ENCODE peak calls at places on chromosomes 5 and 9, in five cellular contexts. O is effector memory CD4-positive, alpha-beta T cell; Z is tibial nerve; T is left ventricle myocardium inferior; E is ovary. S is an unnamed sample. For H3K4me1, the result is how much of the 10 kb centered on the place peaks cover.

GRCh38 chr9:119533509-119533908 is 164.3 kb upstream of the BRINP1 start:
- DNase-seq in O (no peak), Z (no peak), T (no peak), E (no peak), S (no peak)

GRCh38 chr5:35319231-35320002 is 89.1 kb upstream of the PRLR start:
- DNase-seq in O (no peak), Z (peak), T (peak), E (no peak), S (no peak)

GRCh38 chr9:137700911-137701310 is 82.1 kb downstream of the EHMT1 start:
- DNase-seq in O (no peak), Z (no peak), T (no peak), E (no peak), S (no peak)

GRCh38 chr9:16442622-16443021 is 427.8 kb downstream of the BNC2 start:
- DNase-seq in O (no peak), Z (peak), T (no peak), E (peak), S (no peak)

GRCh38 chr9:125467341-125467740 is 205.7 kb downstream of the GAPVD1 start:
- DNase-seq in O (no peak), Z (no peak), T (no peak), E (no peak), S (no peak)

GRCh38 chr5:6772886-6773285 is 59.7 kb downstream of the TENT4A start:
- DNase-seq in O (no peak), Z (no peak), T (no peak), E (no peak), S (no peak)

GRCh38 chr5:6713274-6714181 is at the start of gene TENT4A:
- DNase-seq in O (no peak), Z (no peak), T (peak), E (peak), S (no peak)

GRCh38 chr9:130378875-130379648 is 65.7 kb upstream of the ASS1 start:
- DNase-seq in O (no peak), Z (no peak), T (no peak), E (no peak), S (no peak)

GRCh38 chr9:116774421-116774820 is 87.3 kb downstream of the TRIM32 start:
- DNase-seq in O (no peak), Z (no peak), T (no peak), E (no peak), S (no peak)

GRCh38 chr9:37370968-37371563 is 51.4 kb upstream of the GRHPR start:
- DNase-seq in O (no peak), Z (no peak), T (no peak), E (no peak), S (no peak)

GRCh38 chr5:36569456-36569855 is 37.0 kb upstream of the SLC1A3 start:
- DNase-seq in O (no peak), Z (peak), T (peak), E (peak), S (no peak)

GRCh38 chr5:14243768-14244167 is 100.6 kb downstream of the TRIO start:
- DNase-seq in O (no peak), Z (no peak), T (no peak), E (no peak), S (no peak)

GRCh38 chr5:97967292-97967691 is 784.2 kb upstream of the RIOK2 start:
- DNase-seq in O (no peak), Z (no peak), T (no peak), E (no peak), S (no peak)

GRCh38 chr5:173282916-173283315 is 45.3 kb downstream of the STC2 start:
- DNase-seq in O (no peak), Z (no peak), T (no peak), E (no peak), S (no peak)

GRCh38 chr9:4375424-4376195 is 75.7 kb upstream of the GLIS3 start:
- DNase-seq in O (no peak), Z (no peak), T (no peak), E (no peak), S (no peak)

GRCh38 chr9:81264516-81264915 is 424.8 kb downstream of the TLE1 start:
- DNase-seq in O (no peak), Z (no peak), T (no peak), E (no peak), S (no peak)

GRCh38 chr9:108180511-108180910 is 675.3 kb downstream of the ACTL7B start:
- DNase-seq in O (no peak), Z (no peak), T (no peak), E (no peak), S (no peak)

DNA sequence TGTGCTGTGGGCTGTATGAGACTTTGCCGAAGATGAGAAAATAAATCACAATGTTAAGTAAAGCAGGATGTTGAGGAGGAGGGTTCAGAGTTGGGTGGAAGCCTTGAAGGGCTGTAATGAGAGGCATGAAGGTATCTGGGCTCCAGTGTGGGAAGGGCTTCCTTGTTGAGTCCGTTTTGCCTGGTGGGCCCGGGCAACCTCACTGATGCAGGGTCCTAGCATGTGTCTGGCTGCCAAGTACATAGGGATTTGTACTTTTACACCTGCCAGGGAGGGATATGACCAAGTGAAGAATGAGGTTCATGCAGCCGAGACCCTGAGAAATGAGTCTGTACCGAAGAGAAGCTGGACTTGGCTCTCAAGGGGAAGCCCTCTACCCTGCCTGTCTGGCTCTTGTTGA is 58.8 kb upstream of the DPYSL3 start:
- DNase-seq in O (no peak), Z (no peak), T (no peak), E (no peak), S (no peak)
- H3K4me3 ChIP-seq in O (no peak), Z (no peak), T (no peak), E (no peak), S (no peak)

GRCh38 chr5:61409568-61409967 is 77.5 kb downstream of the ZSWIM6 start:
- DNase-seq in O (no peak), Z (no peak), T (no peak), E (no peak), S (no peak)

GRCh38 chr5:61407706-61408105 is 75.6 kb downstream of the ZSWIM6 start:
- DNase-seq in O (no peak), Z (no peak), T (no peak), E (no peak), S (no peak)

GRCh38 chr5:61402970-61403369 is 70.9 kb downstream of the ZSWIM6 start:
- DNase-seq in O (no peak), Z (no peak), T (no peak), E (no peak), S (no peak)

GRCh38 chr5:61412344-61412743 is 80.3 kb downstream of the ZSWIM6 start:
- DNase-seq in O (no peak), Z (no peak), T (no peak), E (no peak), S (no peak)

DNA sequence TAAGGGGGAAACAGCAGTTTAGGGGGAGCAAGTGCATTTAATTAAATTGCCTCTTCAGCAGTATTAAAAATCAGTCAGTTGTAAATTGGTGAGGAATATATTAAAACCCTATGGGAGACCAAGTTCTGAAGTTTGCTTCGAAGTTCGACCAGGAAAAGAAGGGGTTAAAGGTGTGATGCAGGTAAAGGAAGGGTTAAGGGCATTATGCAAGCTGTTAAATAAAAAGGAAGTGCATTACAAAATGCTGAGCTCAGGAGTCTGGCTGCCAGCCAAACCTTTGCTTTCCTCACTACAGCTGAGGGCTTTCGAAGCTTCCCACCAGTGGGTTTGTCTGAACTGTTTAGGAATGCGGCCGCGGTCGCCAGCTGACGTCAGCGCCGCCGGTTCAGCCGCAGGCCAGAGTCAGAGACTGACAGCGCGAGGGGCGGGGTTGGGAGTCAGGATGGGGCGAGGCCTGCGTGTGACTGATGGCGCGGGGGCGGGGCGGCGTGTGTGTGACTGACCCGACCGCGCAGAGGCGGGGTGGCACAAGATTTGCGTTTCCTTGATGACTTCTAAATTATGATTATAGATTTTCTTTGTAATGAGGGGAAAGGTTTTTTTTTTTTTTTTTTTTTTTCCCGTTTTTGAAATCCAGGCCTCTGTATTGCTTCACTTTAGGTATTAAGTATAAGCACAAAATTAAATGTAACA is 76.6 kb downstream of the ZSWIM6 start:
- DNase-seq in O (peak), Z (peak), T (peak), E (peak), S (peak)
- H3K4me1 ChIP-seq in O (under half), Z (half or more), T (under half), E (under half), S (under half)

DNA sequence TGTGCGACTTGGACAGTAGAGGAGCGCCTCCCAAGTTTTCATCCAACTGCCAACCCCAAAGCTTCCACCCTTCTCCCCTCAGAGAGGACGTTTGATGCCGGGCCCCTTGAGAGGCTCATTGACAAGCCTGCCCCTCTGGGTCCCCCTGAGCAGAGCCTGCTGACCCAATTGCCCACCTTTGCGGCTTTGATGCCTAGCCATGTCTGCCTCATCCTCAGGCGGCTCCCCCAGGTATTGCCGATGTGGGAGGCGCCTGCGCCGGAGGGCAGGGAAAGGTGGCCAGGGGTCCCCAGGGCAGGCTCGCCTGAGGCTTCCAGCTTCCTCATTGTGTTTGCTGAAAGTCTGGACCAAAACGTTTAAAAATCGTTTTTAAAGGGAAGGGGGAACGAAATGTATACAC is 1.4 kb downstream of the ODF2 start:
- DNase-seq in O (no peak), Z (no peak), T (no peak), E (no peak), S (no peak)
- H3K27ac ChIP-seq in O (peak), Z (peak), T (peak), E (no peak), S (peak)

GRCh38 chr9:109972026-109973005 is 192.3 kb downstream of the PALM2AKAP2 start:
- DNase-seq in O (no peak), Z (no peak), T (no peak), E (no peak), S (no peak)
- H3K4me3 ChIP-seq in O (no peak), Z (no peak), T (no peak), E (no peak), S (no peak)

GRCh38 chr5:79229357-79230174 is 6.4 kb upstream of the JMY start:
- DNase-seq in O (peak), Z (no peak), T (no peak), E (no peak), S (no peak)

GRCh38 chr5:79225026-79225425 is 10.9 kb upstream of the JMY start:
- DNase-seq in O (no peak), Z (no peak), T (no peak), E (no peak), S (no peak)

GRCh38 chr5:79224275-79224984 is 11.5 kb upstream of the JMY start:
- DNase-seq in O (no peak), Z (no peak), T (no peak), E (no peak), S (no peak)

GRCh38 chr5:79225441-79225840 is 10.5 kb upstream of the JMY start:
- DNase-seq in O (no peak), Z (no peak), T (no peak), E (no peak), S (no peak)

GRCh38 chr5:79227484-79227995 is 8.4 kb upstream of the JMY start:
- DNase-seq in O (no peak), Z (no peak), T (no peak), E (no peak), S (no peak)
- H3K4me1 ChIP-seq in O (under half), Z (under half), T (under half), E (under half), S (under half)